ENCODE peak calls at places on chromosomes 2 and 18, in nine cellular contexts. L is dorsolateral prefrontal cortex, C is esophagus squamous epithelium, R is keratinocyte, D is lower lobe of right lung, O is neuronal stem cell, Y is colonic mucosa, T is heart left ventricle, K is cardiac muscle cell. X is an unnamed sample.

GRCh38 chr2:134668821-134669220 is 50.0 kb downstream of the TMEM163 start:
- DNase-seq in K (no peak), D (peak), R (no peak), L (no peak), O (no peak), C (no peak), T (no peak), Y (no peak), X (no peak)

GRCh38 chr2:50786345-50786744 is 245.6 kb downstream of the NRXN1 start:
- DNase-seq in O (no peak), R (no peak), T (no peak), L (no peak), K (no peak), Y (no peak), C (no peak), D (no peak), X (no peak)

GRCh38 chr2:230864605-230865323 is at the start of gene ITM2C:
- DNase-seq in R (peak), Y (peak), C (no peak), D (peak), L (no peak), T (peak), O (no peak), K (peak), X (no peak)

GRCh38 chr2:61784643-61785042 is 69.2 kb downstream of the FAM161A start:
- DNase-seq in Y (no peak), D (no peak), T (no peak), K (no peak), R (no peak), O (no peak), L (no peak), C (no peak), X (no peak)

GRCh38 chr18:26549103-26549485 is 741 bp upstream of the KCTD1 start:
- DNase-seq in C (no peak), D (peak), K (peak), R (no peak), O (peak), L (no peak), Y (peak), T (peak), X (peak)

GRCh38 chr18:6885992-6886823 is 156.7 kb downstream of the ARHGAP28 start:
- DNase-seq in Y (peak), O (peak), L (no peak), R (no peak), T (no peak), K (peak), C (no peak), D (no peak), X (no peak)

GRCh38 chr2:51510298-51510697 is 478.4 kb upstream of the NRXN1 start:
- DNase-seq in Y (no peak), T (no peak), C (no peak), L (no peak), K (no peak), D (no peak), O (no peak), R (no peak), X (no peak)

GRCh38 chr2:44155577-44156446 is 12.9 kb upstream of the PPM1B start:
- DNase-seq in D (no peak), L (no peak), C (no peak), R (no peak), Y (no peak), T (no peak), K (no peak), O (no peak), X (no peak)

GRCh38 chr2:41149054-41149453 is 697.2 kb upstream of the SLC8A1 start:
- DNase-seq in L (no peak), T (no peak), D (no peak), R (no peak), C (no peak), K (no peak), Y (no peak), O (no peak), X (no peak)

GRCh38 chr2:145200307-145200706 is 680.4 kb upstream of the ZEB2 start:
- DNase-seq in L (no peak), O (no peak), C (no peak), D (no peak), Y (no peak), R (no peak), T (no peak), K (no peak), X (no peak)

GRCh38 chr18:57839942-57840381 is 36.8 kb upstream of the ATP8B1 start:
- DNase-seq in K (peak), Y (no peak), R (no peak), D (no peak), L (no peak), C (no peak), T (no peak), O (no peak), X (no peak)

GRCh38 chr2:119888673-119889072 is 124.2 kb upstream of the EPB41L5 start:
- DNase-seq in L (no peak), R (no peak), T (no peak), O (no peak), Y (no peak), D (no peak), C (no peak), K (peak), X (no peak)

GRCh38 chr18:3340015-3340681 is 78.2 kb downstream of the MYL12B start:
- DNase-seq in R (peak), T (no peak), Y (no peak), O (no peak), L (no peak), K (peak), C (no peak), D (no peak), X (no peak)

GRCh38 chr18:65975536-65975935 is 224.7 kb downstream of the CDH7 start:
- DNase-seq in C (no peak), K (no peak), Y (no peak), D (no peak), O (no peak), T (no peak), R (no peak), L (no peak), X (no peak)

GRCh38 chr18:57895182-57895581 is 92.1 kb upstream of the ATP8B1 start:
- DNase-seq in T (no peak), C (no peak), L (no peak), Y (no peak), K (no peak), O (no peak), D (no peak), R (no peak), X (no peak)

GRCh38 chr2:12452211-12452610 is 264.5 kb upstream of the TRIB2 start:
- DNase-seq in C (no peak), R (no peak), O (no peak), D (no peak), K (peak), T (no peak), Y (no peak), L (no peak), X (no peak)

GRCh38 chr2:7169631-7170030 is 252.4 kb downstream of the RNF144A start:
- DNase-seq in Y (no peak), L (no peak), R (no peak), C (no peak), T (no peak), K (no peak), O (no peak), D (no peak), X (no peak)

GRCh38 chr2:230751062-230751461 is 38.4 kb downstream of the CAB39 start:
- DNase-seq in Y (no peak), R (peak), D (no peak), L (no peak), O (no peak), C (no peak), K (peak), T (no peak), X (no peak)

GRCh38 chr2:28101123-28101522 is 210.6 kb downstream of the BABAM2 start:
- DNase-seq in T (no peak), K (no peak), D (no peak), Y (no peak), L (no peak), C (no peak), R (peak), O (no peak), X (no peak)

GRCh38 chr2:168157926-168158325 is 89.5 kb downstream of the STK39 start:
- DNase-seq in T (no peak), R (no peak), D (no peak), Y (no peak), C (no peak), K (peak), O (no peak), L (no peak), X (no peak)

GRCh38 chr2:19009510-19009909 is 348.9 kb downstream of the OSR1 start:
- DNase-seq in Y (no peak), C (no peak), D (no peak), R (no peak), O (no peak), L (no peak), K (no peak), T (no peak), X (no peak)

GRCh38 chr2:222445226-222445625 is 20.9 kb downstream of the SGPP2 start:
- DNase-seq in R (no peak), C (no peak), T (no peak), L (no peak), Y (no peak), K (no peak), D (no peak), O (no peak), X (no peak)

GRCh38 chr18:9335255-9336045 is 877 bp downstream of the TWSG1 start:
- DNase-seq in T (no peak), O (no peak), Y (no peak), K (peak), L (no peak), R (no peak), C (no peak), D (no peak), X (no peak)

GRCh38 chr2:149004836-149005235 is 33.7 kb upstream of the LYPD6B start:
- DNase-seq in Y (no peak), K (no peak), O (no peak), D (no peak), L (no peak), R (peak), T (no peak), C (no peak), X (no peak)

GRCh38 chr18:24354278-24354677 is 43.3 kb downstream of the OSBPL1A start:
- DNase-seq in O (no peak), K (no peak), D (no peak), C (no peak), Y (no peak), L (no peak), T (no peak), R (no peak), X (no peak)

GRCh38 chr2:32738939-32739338 is 111.1 kb downstream of the TTC27 start:
- DNase-seq in R (no peak), Y (no peak), K (peak), L (no peak), T (no peak), D (no peak), O (no peak), C (no peak), X (no peak)

GRCh38 chr2:70714141-70714905 is 53.7 kb downstream of the ADD2 start:
- DNase-seq in L (no peak), T (no peak), K (no peak), D (no peak), C (no peak), Y (no peak), R (no peak), O (no peak), X (no peak)

GRCh38 chr2:222656544-222657446 is 903 bp upstream of the FARSB start:
- DNase-seq in C (no peak), R (no peak), Y (no peak), O (no peak), K (peak), D (no peak), T (no peak), L (no peak), X (no peak)

GRCh38 chr2:12705230-12705629 is 11.5 kb upstream of the TRIB2 start:
- DNase-seq in L (no peak), O (no peak), R (no peak), K (peak), C (no peak), Y (no peak), D (no peak), T (no peak), X (no peak)

GRCh38 chr2:65228249-65228750 is 669 bp downstream of the ACTR2 start:
- DNase-seq in Y (peak), R (no peak), C (no peak), K (peak), L (no peak), D (no peak), T (no peak), O (no peak), X (no peak)

GRCh38 chr2:152176113-152176714 is 651 bp upstream of the STAM2 start:
- DNase-seq in R (no peak), C (no peak), K (peak), L (no peak), Y (no peak), O (no peak), T (no peak), D (no peak), X (no peak)

GRCh38 chr2:207561386-207562080 is 31.8 kb downstream of the CREB1 start:
- DNase-seq in Y (no peak), R (no peak), T (no peak), L (no peak), C (no peak), D (no peak), O (no peak), K (no peak), X (no peak)

GRCh38 chr2:97792416-97792815 is 79.0 kb downstream of the ZAP70 start:
- DNase-seq in Y (no peak), O (no peak), K (no peak), D (no peak), L (no peak), T (no peak), C (no peak), R (no peak), X (no peak)

GRCh38 chr2:96137611-96138129 is 632 bp downstream of the ASTL start:
- DNase-seq in C (no peak), T (peak), L (no peak), R (no peak), Y (no peak), K (no peak), D (no peak), O (no peak), X (no peak)

GRCh38 chr2:61538920-61539559 is 884 bp upstream of the XPO1 start:
- DNase-seq in D (no peak), L (no peak), K (peak), R (no peak), T (no peak), O (peak), C (no peak), Y (peak), X (peak)

GRCh38 chr2:2743164-2743571 is 412.1 kb upstream of the MYT1L start:
- DNase-seq in Y (peak), C (no peak), K (peak), T (peak), L (peak), O (no peak), R (no peak), D (no peak), X (peak)

GRCh38 chr2:162333968-162334367 is 10.0 kb upstream of the GCA start:
- DNase-seq in D (no peak), L (no peak), T (no peak), O (no peak), C (no peak), Y (peak), R (no peak), K (peak), X (peak)

GRCh38 chr2:234821946-234822470 is 129.8 kb upstream of the SH3BP4 start:
- DNase-seq in K (no peak), Y (no peak), T (no peak), D (no peak), O (no peak), C (no peak), L (no peak), R (no peak), X (no peak)

GRCh38 chr2:69645026-69645425 is 1.5 kb upstream of the AAK1 start:
- DNase-seq in D (no peak), T (no peak), K (no peak), Y (no peak), L (no peak), C (no peak), O (no peak), R (no peak), X (no peak)

GRCh38 chr2:69643602-69644505 is at the start of gene AAK1:
- DNase-seq in Y (peak), R (no peak), D (peak), K (peak), O (peak), L (peak), T (peak), C (peak), X (peak)

GRCh38 chr2:69644506-69644979 is 1.0 kb upstream of the AAK1 start:
- DNase-seq in T (no peak), K (no peak), C (no peak), Y (no peak), L (no peak), R (no peak), D (no peak), O (no peak), X (no peak)

GRCh38 chr2:69646714-69647113 is 3.2 kb upstream of the AAK1 start:
- DNase-seq in T (no peak), C (no peak), D (no peak), O (no peak), L (no peak), K (no peak), R (no peak), Y (no peak), X (no peak)

GRCh38 chr2:69645926-69646325 is 2.4 kb upstream of the AAK1 start:
- DNase-seq in L (no peak), K (no peak), Y (no peak), O (no peak), R (no peak), D (no peak), C (no peak), T (no peak), X (no peak)
- H3K4me3 ChIP-seq in L (no peak), K (no peak), Y (no peak), O (no peak), R (no peak), D (no peak), C (no peak), T (no peak), X (no peak)

GRCh38 chr2:196640031-196640548 is 575 bp downstream of the CCDC150 start:
- DNase-seq in Y (no peak), O (no peak), T (no peak), L (no peak), D (no peak), C (no peak), K (no peak), R (no peak), X (no peak)
- H3K27ac ChIP-seq in Y (no peak), O (peak), T (no peak), L (no peak), D (no peak), C (peak), K (peak), R (peak), X (no peak)

GRCh38 chr2:203330434-203330833 is 2.2 kb downstream of the ABI2 start:
- DNase-seq in O (no peak), C (no peak), R (no peak), L (no peak), T (no peak), Y (no peak), D (no peak), K (peak), X (no peak)
- H3K4me3 ChIP-seq in O (no peak), C (no peak), R (peak), L (peak), T (no peak), Y (no peak), D (no peak), K (no peak), X (no peak)

DNA sequence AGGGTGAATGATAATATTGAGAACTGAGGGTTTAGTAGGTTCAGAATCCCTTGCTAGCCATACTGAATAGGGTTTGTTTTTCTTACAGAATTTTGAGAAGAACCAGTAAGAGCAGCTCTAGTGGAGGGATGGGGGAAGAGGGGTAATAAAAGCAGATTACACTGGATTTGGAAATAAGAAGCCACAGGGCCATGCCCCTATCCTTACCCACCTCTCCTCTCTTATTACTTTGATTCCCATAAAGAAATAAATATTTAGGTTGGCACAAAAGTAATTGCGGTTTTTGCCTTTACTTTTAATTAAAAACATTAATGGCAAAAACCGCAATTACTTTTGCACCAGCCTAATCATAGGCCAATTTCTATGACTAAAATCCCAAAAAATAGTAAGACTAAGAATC is 58.2 kb upstream of the RTN4 start:
- DNase-seq in Y (no peak), C (no peak), O (no peak), K (no peak), L (no peak), D (no peak), R (no peak), T (no peak), X (no peak)
- H3K27ac ChIP-seq in Y (peak), C (no peak), O (no peak), K (peak), L (peak), D (no peak), R (no peak), T (no peak), X (no peak)

GRCh38 chr2:157414050-157414449 is 29.8 kb downstream of the CYTIP start:
- DNase-seq in T (no peak), O (no peak), K (no peak), Y (no peak), R (no peak), C (no peak), D (no peak), L (no peak), X (no peak)
- H3K4me3 ChIP-seq in T (no peak), O (no peak), K (no peak), Y (no peak), R (no peak), C (no peak), D (no peak), L (no peak), X (no peak)

X was measured in tibial nerve.